ENCODE peak calls at places on chromosome 7, in eight cellular contexts. L is SK-N-SH, T is upper lobe of left lung, S is endothelial cell of umbilical vein, H is H1, A is HCT116, K is spleen, I is stomach. N is an unnamed sample. For H3K9me3, the result is how much of the 10 kb centered on the place peaks cover.

GRCh38 chr7:131501422-131501821 is 55.0 kb downstream of the PODXL start:
- DNase-seq in K (no peak), A (no peak), H (no peak), L (no peak), I (no peak), T (no peak), S (no peak), N (no peak)

GRCh38 chr7:96558530-96558929 is 151.1 kb downstream of the SEM1 start:
- DNase-seq in T (no peak), S (no peak), K (no peak), A (no peak), I (no peak), L (no peak), H (no peak), N (no peak)

GRCh38 chr7:100865971-100866720 is 1.0 kb upstream of the TRIP6 start:
- DNase-seq in I (peak), K (peak), S (peak), H (no peak), A (peak), L (peak), T (peak), N (no peak)

GRCh38 chr7:34281260-34281659 is 375.9 kb downstream of the BMPER start:
- DNase-seq in K (no peak), L (no peak), T (no peak), A (no peak), I (no peak), S (no peak), H (no peak), N (no peak)

GRCh38 chr7:57364933-57365710 is 84.9 kb upstream of the ZNF716 start:
- DNase-seq in H (no peak), K (no peak), L (no peak), A (no peak), S (no peak), I (no peak), T (peak), N (no peak)

GRCh38 chr7:93249749-93250148 is 17.6 kb downstream of the VPS50 start:
- DNase-seq in H (no peak), A (no peak), L (no peak), I (no peak), T (no peak), K (no peak), S (no peak), N (no peak)

GRCh38 chr7:15720849-15721471 is 34.5 kb upstream of the MEOX2 start:
- DNase-seq in L (peak), K (no peak), T (no peak), S (peak), H (peak), A (peak), I (no peak), N (peak)

GRCh38 chr7:25675789-25676474 is 447.6 kb upstream of the NPVF start:
- DNase-seq in A (no peak), H (no peak), I (no peak), S (no peak), L (no peak), T (no peak), K (no peak), N (no peak)

GRCh38 chr7:48424731-48425130 is 253.5 kb downstream of the ABCA13 start:
- DNase-seq in T (no peak), H (no peak), L (peak), K (no peak), I (no peak), S (no peak), A (no peak), N (no peak)

GRCh38 chr7:47080816-47081215 is 501.1 kb downstream of the TNS3 start:
- DNase-seq in H (no peak), A (no peak), I (no peak), K (no peak), T (no peak), L (no peak), S (no peak), N (no peak)

GRCh38 chr7:130356121-130356759 is 11.6 kb downstream of the CPA5 start:
- DNase-seq in H (peak), S (no peak), I (no peak), K (no peak), A (peak), T (no peak), L (peak), N (peak)

GRCh38 chr7:159027803-159028455 is 116.7 kb downstream of the VIPR2 start:
- DNase-seq in H (no peak), I (peak), K (no peak), S (no peak), L (no peak), T (no peak), A (no peak), N (no peak)

GRCh38 chr7:107007892-107008287 is 36.6 kb upstream of the PRKAR2B start:
- DNase-seq in S (no peak), T (no peak), I (no peak), L (no peak), H (no peak), A (no peak), K (no peak), N (no peak)

GRCh38 chr7:36677769-36678435 is 46.4 kb downstream of the AOAH start:
- DNase-seq in I (no peak), H (no peak), L (no peak), S (no peak), A (no peak), T (no peak), K (no peak), N (no peak)

GRCh38 chr7:32154797-32155196 is 84.6 kb upstream of the PDE1C start:
- DNase-seq in I (peak), L (no peak), A (no peak), S (peak), H (no peak), T (peak), K (no peak), N (no peak)

GRCh38 chr7:43693687-43694398 is 35.5 kb downstream of the COA1 start:
- DNase-seq in I (no peak), T (no peak), K (no peak), H (no peak), A (peak), S (peak), L (no peak), N (no peak)

GRCh38 chr7:126202177-126202576 is 1050.6 kb downstream of the GRM8 start:
- DNase-seq in L (no peak), K (no peak), T (no peak), S (no peak), I (no peak), A (no peak), H (no peak), N (no peak)

GRCh38 chr7:25752169-25752568 is 399.8 kb upstream of the NFE2L3 start:
- DNase-seq in L (peak), H (no peak), S (no peak), T (no peak), K (no peak), I (no peak), A (no peak), N (no peak)

GRCh38 chr7:150986099-150986512 is 4.7 kb upstream of the NOS3 start:
- DNase-seq in I (peak), K (no peak), A (no peak), L (peak), S (peak), H (peak), T (no peak), N (no peak)

DNA sequence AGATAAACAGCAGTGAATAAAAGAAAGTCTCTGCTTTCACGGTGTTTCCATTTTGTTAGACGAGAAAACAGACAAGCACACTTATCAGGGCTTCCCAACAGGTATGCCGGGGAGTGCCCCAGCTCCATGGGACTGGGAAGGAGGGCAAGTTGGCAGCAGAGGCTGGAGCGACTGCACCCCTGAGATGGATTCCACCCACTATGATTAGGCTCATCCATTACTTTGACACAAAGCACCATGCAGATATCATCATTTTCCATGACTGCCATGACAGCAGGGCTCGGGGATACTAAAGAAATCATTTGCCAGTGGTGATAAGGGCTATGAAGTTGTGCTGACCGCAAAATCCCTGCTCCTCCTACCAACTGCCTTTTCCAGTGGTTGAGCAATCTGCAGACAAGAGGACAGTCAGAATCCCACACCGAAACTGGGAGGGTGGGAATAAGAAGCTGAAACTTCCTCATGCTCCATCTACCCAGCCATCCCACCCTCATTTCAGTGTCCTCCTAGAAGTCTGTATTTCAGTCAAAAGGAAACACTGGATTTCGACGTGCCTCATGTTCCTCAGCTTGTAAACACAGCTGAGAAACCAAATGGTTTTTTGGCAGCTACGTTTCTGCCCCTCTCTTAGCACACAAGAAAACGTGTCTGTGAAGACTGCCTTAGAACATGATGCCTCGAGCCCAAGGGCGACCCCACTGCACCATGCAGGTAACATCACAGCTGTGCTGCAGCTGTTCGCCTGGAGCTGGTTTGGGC is 15.5 kb downstream of the CREB3L2 start:
- DNase-seq in K (no peak), S (no peak), I (peak), H (no peak), T (no peak), A (no peak), L (no peak), N (no peak)
- TF ChIP-seq POLR2AphosphoS5 in K (peak), S (no peak), I (peak), H (no peak), T (no peak), A (no peak), L (no peak), N (no peak)

DNA sequence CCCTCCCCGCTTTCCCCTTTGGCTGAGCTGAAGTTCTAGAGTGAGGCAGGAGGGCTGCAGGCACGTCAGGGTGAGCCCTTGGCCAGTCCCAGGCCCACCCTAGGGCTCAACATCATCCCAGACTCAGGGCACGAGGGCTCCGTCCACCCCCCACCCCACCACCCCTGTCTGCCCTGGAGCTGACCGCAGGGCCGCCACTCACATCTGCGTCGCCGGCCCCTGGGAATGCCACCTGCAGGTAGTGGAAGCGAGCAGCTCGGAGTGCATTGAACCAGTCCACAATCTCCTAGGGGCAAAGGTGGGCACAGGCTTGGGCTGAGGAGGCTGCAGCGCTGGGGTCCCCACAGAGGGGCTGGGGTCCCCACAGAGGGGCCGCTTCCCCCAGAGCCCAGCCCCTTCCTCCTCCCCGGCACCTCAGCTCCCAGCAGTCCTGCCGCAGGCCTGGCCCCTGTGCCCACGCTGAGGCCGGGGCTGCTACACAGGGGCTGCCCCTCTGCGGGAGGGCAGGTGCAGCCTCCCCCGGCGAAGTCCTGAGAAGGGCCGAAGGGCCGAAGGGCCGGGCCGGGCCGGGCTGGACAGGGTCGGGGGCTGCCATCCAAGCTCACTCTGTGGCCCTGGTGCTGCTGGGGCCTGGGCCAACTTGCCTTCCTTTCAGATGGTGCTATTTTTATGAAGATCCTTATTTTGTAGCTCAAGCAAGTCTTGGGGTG is 24.1 kb downstream of the GET4 start:
- DNase-seq in H (no peak), L (no peak), T (peak), A (no peak), K (no peak), I (no peak), S (no peak), N (no peak)
- H3K27ac ChIP-seq in H (no peak), L (no peak), T (no peak), A (peak), K (peak), I (no peak), S (no peak), N (no peak)

GRCh38 chr7:157767466-157767865 is 430.7 kb downstream of the DNAJB6 start:
- DNase-seq in T (no peak), L (no peak), A (no peak), K (peak), H (no peak), I (no peak), S (no peak), N (no peak)
- H3K9me3 ChIP-seq in T (under half), L (under half), A (under half), K (under half), H (under half), I (under half), S (under half), N (under half)

GRCh38 chr7:80218723-80219122 is 84.1 kb downstream of the GNAI1 start:
- DNase-seq in S (peak), I (no peak), T (no peak), A (peak), L (no peak), K (no peak), H (no peak), N (peak)
- TF ChIP-seq POLR2AphosphoS5 in S (no peak), I (peak), T (no peak), A (peak), L (peak), K (no peak), H (no peak), N (no peak)

GRCh38 chr7:22377690-22378089 is 20.7 kb upstream of the RAPGEF5 start:
- DNase-seq in K (no peak), L (no peak), T (no peak), A (no peak), H (no peak), I (no peak), S (no peak), N (no peak)
- H3K27ac ChIP-seq in K (no peak), L (no peak), T (peak), A (no peak), H (no peak), I (no peak), S (no peak), N (no peak)

GRCh38 chr7:77824636-77825035 is 26.1 kb downstream of the PHTF2 start:
- DNase-seq in S (no peak), I (no peak), A (no peak), K (no peak), H (no peak), T (no peak), L (no peak), N (no peak)

GRCh38 chr7:77822269-77822668 is 23.7 kb downstream of the PHTF2 start:
- DNase-seq in S (no peak), H (no peak), I (no peak), T (no peak), L (no peak), A (no peak), K (no peak), N (no peak)

GRCh38 chr7:77825140-77825539 is 26.6 kb downstream of the PHTF2 start:
- DNase-seq in K (no peak), A (no peak), H (no peak), I (no peak), S (no peak), L (no peak), T (no peak), N (no peak)

GRCh38 chr7:77823787-77824186 is 25.2 kb downstream of the PHTF2 start:
- DNase-seq in A (no peak), I (no peak), L (no peak), T (no peak), H (no peak), K (no peak), S (no peak), N (no peak)

GRCh38 chr7:77820967-77821366 is 22.4 kb downstream of the PHTF2 start:
- DNase-seq in S (no peak), I (no peak), A (no peak), H (no peak), L (no peak), K (no peak), T (no peak), N (no peak)
- H3K9me3 ChIP-seq in S (under half), I (half or more), A (under half), H (under half), L (under half), K (half or more), T (under half), N (under half)

DNA sequence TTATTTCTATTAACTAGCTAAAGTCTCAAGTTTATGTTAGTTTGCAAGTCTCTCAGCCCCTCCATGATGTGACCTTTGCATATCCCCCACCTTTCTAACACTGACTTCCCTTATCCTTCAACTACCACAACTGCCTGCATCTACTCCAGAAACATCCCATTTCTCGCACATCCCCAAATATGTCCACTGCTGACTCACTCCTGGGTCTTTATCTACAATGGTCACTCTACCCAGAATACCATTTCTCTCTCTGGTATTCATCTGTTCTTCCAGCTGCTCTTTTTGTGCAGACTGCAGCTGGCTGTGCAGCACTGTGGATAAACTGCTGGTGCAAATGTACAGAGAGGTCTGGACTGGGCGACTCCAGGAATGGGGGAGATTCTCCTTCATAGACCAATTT is 32.7 kb upstream of the PRSS1 start:
- DNase-seq in A (no peak), L (no peak), T (no peak), K (no peak), S (no peak), H (no peak), I (no peak), N (no peak)
- TF ChIP-seq POLR2AphosphoS5 in A (no peak), L (no peak), T (no peak), K (no peak), S (no peak), H (no peak), I (no peak), N (no peak)

DNA sequence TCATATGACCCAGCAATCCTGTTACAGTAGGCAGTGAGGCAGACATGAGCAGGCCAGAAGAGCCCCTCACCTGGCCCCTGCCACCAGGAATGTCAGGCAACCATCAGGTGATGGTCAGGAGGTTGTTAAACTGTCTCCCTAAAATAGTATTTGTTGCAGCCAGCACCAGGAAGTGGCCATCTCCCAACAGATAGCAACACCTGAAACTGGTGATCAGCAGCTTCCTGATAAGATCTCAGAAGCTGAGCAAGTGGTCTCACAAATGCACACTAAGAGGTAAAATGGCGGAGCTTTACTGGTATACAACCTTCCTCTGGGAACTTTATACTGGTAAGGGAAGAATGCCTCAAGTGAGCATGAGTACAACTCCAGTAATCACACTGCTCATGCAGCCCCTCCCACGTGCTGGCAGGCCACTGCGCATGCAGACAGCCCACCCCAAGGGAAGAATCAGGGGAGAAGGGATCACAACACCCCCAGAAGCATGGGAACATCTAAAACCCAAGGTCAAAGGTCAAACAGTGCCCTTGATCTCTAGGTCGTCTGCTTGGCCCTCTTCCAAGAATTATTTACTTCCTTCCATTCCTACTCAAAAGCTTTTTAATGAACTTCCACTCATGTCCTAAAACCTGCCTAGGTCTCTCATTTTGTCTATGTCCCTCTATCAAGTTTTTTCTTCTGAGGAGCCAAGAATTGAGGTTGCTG is 133.5 kb downstream of the DOCK4 start:
- DNase-seq in L (no peak), H (no peak), K (no peak), T (peak), A (no peak), S (no peak), I (no peak), N (no peak)
- H3K27ac ChIP-seq in L (no peak), H (no peak), K (no peak), T (no peak), A (no peak), S (peak), I (no peak), N (no peak)